ENCODE peak calls at places on chromosomes 6 and 20, in seven cellular contexts. One of them, this sample, is unnamed.
A peak's percentile ranks its signal among the peaks of the same experiment; 100 is the strongest.

GRCh38 chr6:32819729-32820128 is 2.9 kb upstream of the HLA-DOB start:
- DNase-seq in heart left ventricle: no peak
- DNase-seq in mucosa of descending colon: no peak
- DNase-seq in astrocyte: peak; percentile 71
- DNase-seq in cardiac muscle cell: peak; percentile 56
- DNase-seq in hepatocyte: no peak
- DNase-seq in Peyer's patch: no peak
- DNase-seq in this sample: no peak

GRCh38 chr6:169075211-169075621 is 178.4 kb downstream of the THBS2 start:
- DNase-seq in heart left ventricle: no peak
- DNase-seq in mucosa of descending colon: peak; percentile 42
- DNase-seq in astrocyte: no peak
- DNase-seq in cardiac muscle cell: peak; percentile 96
- DNase-seq in hepatocyte: peak; percentile 35
- DNase-seq in Peyer's patch: peak; percentile 70
- DNase-seq in this sample: peak; percentile 46

GRCh38 chr6:106547053-106547414 is 82.3 kb downstream of the RTN4IP1 start:
- DNase-seq in heart left ventricle: no peak
- DNase-seq in mucosa of descending colon: no peak
- DNase-seq in astrocyte: peak; percentile 59
- DNase-seq in cardiac muscle cell: no peak
- DNase-seq in hepatocyte: no peak
- DNase-seq in Peyer's patch: no peak
- DNase-seq in this sample: no peak

GRCh38 chr20:18815194-18815942 is 1.8 kb downstream of the SCP2D1 start:
- DNase-seq in heart left ventricle: no peak
- DNase-seq in mucosa of descending colon: no peak
- DNase-seq in astrocyte: no peak
- DNase-seq in cardiac muscle cell: no peak
- DNase-seq in hepatocyte: no peak
- DNase-seq in Peyer's patch: no peak
- DNase-seq in this sample: no peak

GRCh38 chr20:39049148-39049547 is 87.0 kb downstream of the DHX35 start:
- DNase-seq in heart left ventricle: no peak
- DNase-seq in mucosa of descending colon: no peak
- DNase-seq in astrocyte: no peak
- DNase-seq in cardiac muscle cell: no peak
- DNase-seq in hepatocyte: no peak
- DNase-seq in Peyer's patch: no peak
- DNase-seq in this sample: no peak

GRCh38 chr6:54085526-54085925 is 25.7 kb upstream of the MLIP start:
- DNase-seq in heart left ventricle: no peak
- DNase-seq in mucosa of descending colon: no peak
- DNase-seq in astrocyte: peak; percentile 81
- DNase-seq in cardiac muscle cell: no peak
- DNase-seq in hepatocyte: no peak
- DNase-seq in Peyer's patch: no peak
- DNase-seq in this sample: no peak

GRCh38 chr6:24982231-24982630 is 46.5 kb upstream of the RIPOR2 start:
- DNase-seq in heart left ventricle: no peak
- DNase-seq in mucosa of descending colon: no peak
- DNase-seq in astrocyte: peak; percentile 74
- DNase-seq in cardiac muscle cell: peak; percentile 21
- DNase-seq in hepatocyte: no peak
- DNase-seq in Peyer's patch: no peak
- DNase-seq in this sample: no peak

GRCh38 chr20:19757973-19758887 is at the start of gene RIN2:
- DNase-seq in heart left ventricle: peak; percentile 91
- DNase-seq in mucosa of descending colon: peak; percentile 93
- DNase-seq in astrocyte: peak; percentile 78
- DNase-seq in cardiac muscle cell: peak; percentile 97
- DNase-seq in hepatocyte: peak; percentile 98
- DNase-seq in Peyer's patch: peak; percentile 91
- DNase-seq in this sample: peak; percentile 90

GRCh38 chr6:47126647-47127339 is 84.7 kb upstream of the ADGRF1 start:
- DNase-seq in heart left ventricle: no peak
- DNase-seq in mucosa of descending colon: peak; percentile 60
- DNase-seq in astrocyte: no peak
- DNase-seq in cardiac muscle cell: peak; percentile 73
- DNase-seq in hepatocyte: peak; percentile 70
- DNase-seq in Peyer's patch: peak; percentile 49
- DNase-seq in this sample: no peak

GRCh38 chr6:37021356-37022129 is 16.1 kb downstream of the FGD2 start:
- DNase-seq in heart left ventricle: no peak
- DNase-seq in mucosa of descending colon: peak; percentile 37
- DNase-seq in astrocyte: no peak
- DNase-seq in cardiac muscle cell: peak; percentile 72
- DNase-seq in hepatocyte: peak; percentile 42
- DNase-seq in Peyer's patch: peak; percentile 65
- DNase-seq in this sample: no peak

GRCh38 chr6:99119109-99120031 is 171.6 kb upstream of the FBXL4 start:
- DNase-seq in heart left ventricle: no peak
- DNase-seq in mucosa of descending colon: peak; percentile 48
- DNase-seq in astrocyte: peak; percentile 17
- DNase-seq in cardiac muscle cell: peak; percentile 52
- DNase-seq in hepatocyte: peak; percentile 67
- DNase-seq in Peyer's patch: peak; percentile 60
- DNase-seq in this sample: no peak

GRCh38 chr6:51250317-51250716 is 431.6 kb downstream of the TFAP2B start:
- DNase-seq in heart left ventricle: no peak
- DNase-seq in mucosa of descending colon: no peak
- DNase-seq in astrocyte: no peak
- DNase-seq in cardiac muscle cell: no peak
- DNase-seq in hepatocyte: no peak
- DNase-seq in Peyer's patch: no peak
- DNase-seq in this sample: no peak

GRCh38 chr6:121614115-121614514 is 178.7 kb downstream of the GJA1 start:
- DNase-seq in heart left ventricle: no peak
- DNase-seq in mucosa of descending colon: no peak
- DNase-seq in astrocyte: no peak
- DNase-seq in cardiac muscle cell: peak; percentile 65
- DNase-seq in hepatocyte: no peak
- DNase-seq in Peyer's patch: no peak
- DNase-seq in this sample: no peak

GRCh38 chr6:47655719-47656595 is 42.4 kb upstream of the ADGRF4 start:
- DNase-seq in heart left ventricle: no peak
- DNase-seq in mucosa of descending colon: peak; percentile 53
- DNase-seq in astrocyte: peak; percentile 69
- DNase-seq in cardiac muscle cell: peak; percentile 52
- DNase-seq in hepatocyte: peak; percentile 81
- DNase-seq in Peyer's patch: peak; percentile 67
- DNase-seq in this sample: no peak

GRCh38 chr6:101391772-101392560 is 1.5 kb upstream of the GRIK2 start:
- DNase-seq in heart left ventricle: no peak
- DNase-seq in mucosa of descending colon: no peak
- DNase-seq in astrocyte: no peak
- DNase-seq in cardiac muscle cell: no peak
- DNase-seq in hepatocyte: no peak
- DNase-seq in Peyer's patch: no peak
- DNase-seq in this sample: no peak

GRCh38 chr6:151869345-151869744 is 61.9 kb downstream of the ESR1 start:
- DNase-seq in heart left ventricle: no peak
- DNase-seq in mucosa of descending colon: no peak
- DNase-seq in astrocyte: no peak
- DNase-seq in cardiac muscle cell: peak; percentile 5
- DNase-seq in hepatocyte: no peak
- DNase-seq in Peyer's patch: no peak
- DNase-seq in this sample: no peak

GRCh38 chr6:35038076-35038475 is 103.1 kb downstream of the TCP11 start:
- DNase-seq in heart left ventricle: no peak
- DNase-seq in mucosa of descending colon: no peak
- DNase-seq in astrocyte: no peak
- DNase-seq in cardiac muscle cell: no peak
- DNase-seq in hepatocyte: no peak
- DNase-seq in Peyer's patch: no peak
- DNase-seq in this sample: no peak

GRCh38 chr6:43150051-43150751 is 20.9 kb upstream of the SRF start:
- DNase-seq in heart left ventricle: no peak
- DNase-seq in mucosa of descending colon: peak; percentile 56
- DNase-seq in astrocyte: no peak
- DNase-seq in cardiac muscle cell: no peak
- DNase-seq in hepatocyte: peak; percentile 53
- DNase-seq in Peyer's patch: no peak
- DNase-seq in this sample: no peak

GRCh38 chr20:44733341-44734069 is 12.2 kb upstream of the KCNK15 start:
- DNase-seq in heart left ventricle: no peak
- DNase-seq in mucosa of descending colon: peak; percentile 76
- DNase-seq in astrocyte: no peak
- DNase-seq in cardiac muscle cell: peak; percentile 83
- DNase-seq in hepatocyte: peak; percentile 85
- DNase-seq in Peyer's patch: peak; percentile 79
- DNase-seq in this sample: peak; percentile 74

GRCh38 chr6:99603421-99604160 is 3.0 kb upstream of the PRDM13 start:
- DNase-seq in heart left ventricle: no peak
- DNase-seq in mucosa of descending colon: no peak
- DNase-seq in astrocyte: peak; percentile 6
- DNase-seq in cardiac muscle cell: no peak
- DNase-seq in hepatocyte: peak; percentile 62
- DNase-seq in Peyer's patch: no peak
- DNase-seq in this sample: no peak

GRCh38 chr20:44097521-44098255 is 89.3 kb downstream of the JPH2 start:
- DNase-seq in heart left ventricle: no peak
- DNase-seq in mucosa of descending colon: no peak
- DNase-seq in astrocyte: peak; percentile 41
- DNase-seq in cardiac muscle cell: peak; percentile 40
- DNase-seq in hepatocyte: no peak
- DNase-seq in Peyer's patch: no peak
- DNase-seq in this sample: no peak

GRCh38 chr20:46977909-46978588 is 83.4 kb downstream of the EYA2 start:
- DNase-seq in heart left ventricle: no peak
- DNase-seq in mucosa of descending colon: no peak
- DNase-seq in astrocyte: no peak
- DNase-seq in cardiac muscle cell: no peak
- DNase-seq in hepatocyte: no peak
- DNase-seq in Peyer's patch: no peak
- DNase-seq in this sample: no peak

GRCh38 chr6:37868447-37868825 is 48.9 kb downstream of the ZFAND3 start:
- DNase-seq in heart left ventricle: no peak
- DNase-seq in mucosa of descending colon: no peak
- DNase-seq in astrocyte: peak; percentile 90
- DNase-seq in cardiac muscle cell: peak; percentile 76
- DNase-seq in hepatocyte: no peak
- DNase-seq in Peyer's patch: no peak
- DNase-seq in this sample: no peak

GRCh38 chr20:50346372-50347347 is 156.0 kb downstream of the CEBPB start:
- DNase-seq in heart left ventricle: peak; percentile 89
- DNase-seq in mucosa of descending colon: peak; percentile 80
- DNase-seq in astrocyte: peak; percentile 73
- DNase-seq in cardiac muscle cell: peak; percentile 94
- DNase-seq in hepatocyte: peak; percentile 68
- DNase-seq in Peyer's patch: peak; percentile 84
- DNase-seq in this sample: peak; percentile 85

GRCh38 chr6:30947231-30947630 is 6.5 kb downstream of the MUCL3 start:
- DNase-seq in heart left ventricle: no peak
- DNase-seq in mucosa of descending colon: no peak
- DNase-seq in astrocyte: no peak
- DNase-seq in cardiac muscle cell: no peak
- DNase-seq in hepatocyte: no peak
- DNase-seq in Peyer's patch: no peak
- DNase-seq in this sample: no peak

GRCh38 chr20:44711237-44711636 is 3.9 kb upstream of the CCN5 start:
- DNase-seq in heart left ventricle: peak; percentile 66
- DNase-seq in mucosa of descending colon: no peak
- DNase-seq in astrocyte: no peak
- DNase-seq in cardiac muscle cell: peak; percentile 87
- DNase-seq in hepatocyte: no peak
- DNase-seq in Peyer's patch: no peak
- DNase-seq in this sample: no peak

GRCh38 chr20:44228465-44229258 is 18.1 kb upstream of the OSER1 start:
- DNase-seq in heart left ventricle: no peak
- DNase-seq in mucosa of descending colon: no peak
- DNase-seq in astrocyte: no peak
- DNase-seq in cardiac muscle cell: no peak
- DNase-seq in hepatocyte: no peak
- DNase-seq in Peyer's patch: no peak
- DNase-seq in this sample: no peak

GRCh38 chr20:25147716-25148115 is 47.8 kb upstream of the ENTPD6 start:
- DNase-seq in heart left ventricle: no peak
- DNase-seq in mucosa of descending colon: no peak
- DNase-seq in astrocyte: no peak
- DNase-seq in cardiac muscle cell: no peak
- DNase-seq in hepatocyte: no peak
- DNase-seq in Peyer's patch: no peak
- DNase-seq in this sample: no peak
- H3K4me3 ChIP-seq in heart left ventricle: no peak overlapping the region
- H3K4me3 ChIP-seq in mucosa of descending colon: no peak overlapping the region
- H3K4me3 ChIP-seq in astrocyte: no peak overlapping the region
- H3K4me3 ChIP-seq in cardiac muscle cell: no peak overlapping the region
- H3K4me3 ChIP-seq in hepatocyte: no peak overlapping the region
- H3K4me3 ChIP-seq in Peyer's patch: no peak overlapping the region
- H3K4me3 ChIP-seq in this sample: no peak overlapping the region

GRCh38 chr6:13417431-13417830 is 70.0 kb downstream of the GFOD1 start:
- DNase-seq in heart left ventricle: no peak
- DNase-seq in mucosa of descending colon: no peak
- DNase-seq in astrocyte: no peak
- DNase-seq in cardiac muscle cell: no peak
- DNase-seq in hepatocyte: no peak
- DNase-seq in Peyer's patch: no peak
- DNase-seq in this sample: no peak
- H3K4me1 ChIP-seq in heart left ventricle: peaks cover 98% of the 10 kb centered on the region
- H3K4me1 ChIP-seq in mucosa of descending colon: peaks cover 6% of the 10 kb centered on the region
- H3K4me1 ChIP-seq in astrocyte: peaks cover 15% of the 10 kb centered on the region
- H3K4me1 ChIP-seq in cardiac muscle cell: peaks cover 39% of the 10 kb centered on the region
- H3K4me1 ChIP-seq in hepatocyte: peaks cover 12% of the 10 kb centered on the region
- H3K4me1 ChIP-seq in Peyer's patch: no peaks in the 10 kb centered on the region
- H3K4me1 ChIP-seq in this sample: peaks cover 39% of the 10 kb centered on the region

DNA sequence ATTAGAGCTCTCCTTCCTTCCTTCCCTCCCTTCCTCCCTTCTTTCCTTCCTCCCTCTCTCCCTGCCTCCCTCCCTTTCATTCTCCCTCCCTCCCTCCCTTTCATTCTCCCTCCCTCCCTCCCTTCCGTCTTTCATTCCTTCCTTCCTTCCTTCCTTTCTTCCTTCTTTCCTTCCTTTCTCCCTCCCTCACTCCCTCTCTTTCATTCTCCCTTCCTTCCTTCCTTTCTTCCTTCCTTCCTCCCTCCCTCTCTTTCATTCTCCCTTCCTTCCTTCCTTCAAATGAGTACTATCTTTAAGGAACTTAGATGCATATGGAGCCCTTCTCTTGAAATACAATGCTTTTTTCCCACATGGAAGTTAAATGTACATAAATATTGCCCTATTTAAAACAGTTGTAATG is 20.9 kb upstream of the PTPRK start:
- DNase-seq in heart left ventricle: no peak
- DNase-seq in mucosa of descending colon: no peak
- DNase-seq in astrocyte: no peak
- DNase-seq in cardiac muscle cell: no peak
- DNase-seq in hepatocyte: no peak
- DNase-seq in Peyer's patch: no peak
- DNase-seq in this sample: no peak
- TF ChIP-seq CTCF in heart left ventricle: no peak
- TF ChIP-seq CTCF in mucosa of descending colon: no peak
- TF ChIP-seq CTCF in astrocyte: no peak
- TF ChIP-seq CTCF in cardiac muscle cell: no peak
- TF ChIP-seq CTCF in hepatocyte: no peak
- TF ChIP-seq CTCF in Peyer's patch: no peak
- TF ChIP-seq CTCF in this sample: no peak

DNA sequence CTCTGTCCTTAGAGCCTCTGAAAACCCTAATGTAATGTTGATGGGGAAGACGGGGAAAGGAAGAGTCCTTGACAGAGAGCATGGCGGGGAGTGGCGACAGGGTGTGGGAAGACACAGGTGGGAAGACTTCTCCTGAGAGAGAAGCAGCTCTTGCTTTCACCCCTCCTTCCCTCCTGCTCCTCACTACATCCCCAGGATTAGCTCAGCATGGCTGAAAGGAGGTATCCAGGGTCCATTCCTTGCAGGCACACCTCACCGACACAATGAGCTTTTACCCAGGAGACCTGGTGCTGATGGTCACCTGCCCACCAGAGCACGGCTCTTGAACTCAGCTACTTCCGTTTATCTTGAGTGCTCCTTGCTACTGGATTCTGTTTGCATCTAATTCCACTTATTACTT is 469.3 kb downstream of the CDH26 start:
- DNase-seq in heart left ventricle: no peak
- DNase-seq in mucosa of descending colon: no peak
- DNase-seq in astrocyte: no peak
- DNase-seq in cardiac muscle cell: no peak
- DNase-seq in hepatocyte: no peak
- DNase-seq in Peyer's patch: no peak
- DNase-seq in this sample: no peak
- H3K4me3 ChIP-seq in heart left ventricle: no peak overlapping the region
- H3K4me3 ChIP-seq in mucosa of descending colon: no peak overlapping the region
- H3K4me3 ChIP-seq in astrocyte: no peak overlapping the region
- H3K4me3 ChIP-seq in cardiac muscle cell: no peak overlapping the region
- H3K4me3 ChIP-seq in hepatocyte: no peak overlapping the region
- H3K4me3 ChIP-seq in Peyer's patch: no peak overlapping the region
- H3K4me3 ChIP-seq in this sample: no peak overlapping the region

This sample was measured in lung.